ENCODE peak calls at places on chromosomes 16 and 17, in ten cellular contexts. B is neural progenitor cell, A is left lung, S is MM.1S, T is HCT116, U is prostate gland, Q is hepatocyte, V is brain microvascular endothelial cell, K is astrocyte, N is HFF-Myc. L is an unnamed sample.

GRCh38 chr16:47644166-47644565 is 183.0 kb downstream of the PHKB start:
- DNase-seq in B (no peak), A (no peak), S (no peak), T (no peak), U (no peak), Q (no peak), V (peak), K (peak), N (peak), L (peak)

GRCh38 chr17:83084621-83085056 is 5.2 kb downstream of the METRNL start:
- DNase-seq in B (no peak), A (peak), S (no peak), T (no peak), U (no peak), Q (no peak), V (no peak), K (no peak), N (no peak), L (no peak)

GRCh38 chr16:50942143-50942542 is 200.3 kb downstream of the CYLD start:
- DNase-seq in B (no peak), A (no peak), S (no peak), T (no peak), U (no peak), Q (no peak), V (no peak), K (no peak), N (no peak), L (no peak)

GRCh38 chr16:81077077-81077940 is at the start of gene C16orf46:
- DNase-seq in B (peak), A (peak), S (peak), T (peak), U (peak), Q (peak), V (peak), K (peak), N (peak), L (peak)

GRCh38 chr17:44969144-44969780 is 1.2 kb upstream of the C1QL1 start:
- DNase-seq in B (peak), A (no peak), S (no peak), T (no peak), U (no peak), Q (no peak), V (no peak), K (no peak), N (no peak), L (no peak)

GRCh38 chr17:32136856-32137255 is 5.4 kb upstream of the RHOT1 start:
- DNase-seq in B (no peak), A (no peak), S (no peak), T (no peak), U (no peak), Q (no peak), V (no peak), K (no peak), N (no peak), L (no peak)

GRCh38 chr17:41967141-41967920 is 736 bp downstream of the CNP start:
- DNase-seq in B (no peak), A (peak), S (peak), T (peak), U (no peak), Q (no peak), V (peak), K (no peak), N (no peak), L (peak)

GRCh38 chr17:49224198-49224996 is 6.2 kb downstream of the PHOSPHO1 start:
- DNase-seq in B (peak), A (peak), S (peak), T (no peak), U (peak), Q (peak), V (no peak), K (no peak), N (no peak), L (no peak)

GRCh38 chr16:27174007-27174406 is 29.3 kb upstream of the KDM8 start:
- DNase-seq in B (no peak), A (no peak), S (peak), T (no peak), U (peak), Q (no peak), V (no peak), K (no peak), N (no peak), L (no peak)

GRCh38 chr17:41844971-41845370 is 7.3 kb downstream of the KLHL10 start:
- DNase-seq in B (no peak), A (no peak), S (no peak), T (no peak), U (no peak), Q (no peak), V (no peak), K (peak), N (no peak), L (no peak)

GRCh38 chr17:27530791-27531391 is 74.6 kb downstream of the KSR1 start:
- DNase-seq in B (no peak), A (peak), S (no peak), T (no peak), U (no peak), Q (peak), V (no peak), K (peak), N (no peak), L (no peak)

GRCh38 chr17:6162216-6162615 is 92.0 kb downstream of the WSCD1 start:
- DNase-seq in B (peak), A (no peak), S (no peak), T (no peak), U (no peak), Q (no peak), V (no peak), K (no peak), N (no peak), L (no peak)

GRCh38 chr16:67216612-67217490 is 10.1 kb upstream of the TMEM208 start:
- DNase-seq in B (no peak), A (peak), S (no peak), T (no peak), U (no peak), Q (no peak), V (no peak), K (no peak), N (no peak), L (no peak)

GRCh38 chr16:21584817-21585216 is 14.6 kb upstream of the METTL9 start:
- DNase-seq in B (no peak), A (no peak), S (no peak), T (no peak), U (no peak), Q (no peak), V (no peak), K (no peak), N (no peak), L (no peak)

GRCh38 chr16:71262391-71262790 is 26.8 kb downstream of the CMTR2 start:
- DNase-seq in B (no peak), A (no peak), S (no peak), T (no peak), U (no peak), Q (no peak), V (no peak), K (no peak), N (no peak), L (no peak)

GRCh38 chr17:77864234-77865108 is 94.0 kb upstream of the TNRC6C start:
- DNase-seq in B (no peak), A (peak), S (peak), T (no peak), U (no peak), Q (no peak), V (no peak), K (no peak), N (no peak), L (no peak)

GRCh38 chr16:2824626-2825025 is 5.5 kb upstream of the ZG16B start:
- DNase-seq in B (no peak), A (no peak), S (no peak), T (no peak), U (no peak), Q (no peak), V (no peak), K (no peak), N (no peak), L (no peak)

GRCh38 chr17:8563981-8564602 is 66.4 kb downstream of the MYH10 start:
- DNase-seq in B (no peak), A (no peak), S (no peak), T (no peak), U (no peak), Q (no peak), V (no peak), K (peak), N (peak), L (peak)

GRCh38 chr17:37488607-37489196 is 989 bp upstream of the DUSP14 start:
- DNase-seq in B (peak), A (peak), S (peak), T (peak), U (peak), Q (peak), V (peak), K (peak), N (no peak), L (peak)

GRCh38 chr17:61469474-61469873 is 17.3 kb downstream of the TBX4 start:
- DNase-seq in B (no peak), A (peak), S (no peak), T (no peak), U (no peak), Q (no peak), V (no peak), K (no peak), N (no peak), L (no peak)

GRCh38 chr17:59844884-59845594 is 47.7 kb downstream of the TUBD1 start:
- DNase-seq in B (no peak), A (no peak), S (no peak), T (no peak), U (no peak), Q (peak), V (peak), K (peak), N (no peak), L (peak)

GRCh38 chr17:30808785-30809286 is 15.7 kb downstream of the CRLF3 start:
- DNase-seq in B (no peak), A (no peak), S (peak), T (no peak), U (no peak), Q (no peak), V (no peak), K (no peak), N (no peak), L (no peak)

GRCh38 chr17:49691086-49691676 is 13.3 kb upstream of the SPOP start:
- DNase-seq in B (no peak), A (no peak), S (no peak), T (no peak), U (no peak), Q (peak), V (peak), K (peak), N (no peak), L (peak)

GRCh38 chr16:894841-895240 is 75.9 kb downstream of the LMF1 start:
- DNase-seq in B (no peak), A (no peak), S (no peak), T (no peak), U (no peak), Q (no peak), V (no peak), K (no peak), N (no peak), L (no peak)

DNA sequence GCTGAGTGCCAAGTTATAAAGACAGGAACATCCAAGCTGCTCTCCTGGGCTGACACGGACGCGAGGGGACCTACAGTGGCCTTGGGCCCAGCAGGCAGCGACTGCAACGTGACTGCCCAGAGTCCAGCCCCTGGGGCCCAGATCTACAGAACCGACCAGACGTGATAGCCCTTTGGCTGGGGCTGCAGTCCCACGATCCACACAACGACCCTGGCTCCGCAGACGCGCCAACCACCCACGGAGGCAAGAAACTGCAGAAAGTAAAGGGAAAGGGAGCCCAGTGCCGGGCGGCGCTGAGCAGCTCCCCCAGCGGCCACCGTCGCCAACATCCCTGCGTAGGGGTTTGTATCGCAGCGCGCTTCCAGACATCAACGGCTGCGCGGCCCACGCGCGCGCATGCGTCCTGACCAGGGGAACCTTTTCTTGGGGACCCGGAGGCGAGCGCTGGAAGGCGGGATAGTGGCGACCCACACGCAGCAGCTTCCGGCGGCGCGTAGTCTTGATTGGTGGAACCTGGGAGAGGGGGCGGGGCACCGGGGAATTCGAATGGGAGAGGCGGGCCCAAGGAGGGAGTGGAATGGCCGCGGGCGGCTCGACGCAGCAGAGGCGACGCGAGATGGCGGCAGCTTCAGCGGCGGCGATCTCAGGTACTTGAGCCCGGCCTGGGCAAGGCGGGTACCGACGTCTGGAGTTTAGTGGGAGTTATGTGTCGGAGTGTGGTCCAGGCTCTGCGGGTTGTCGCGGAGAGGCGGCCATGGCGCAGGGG is at the start of gene KIF22:
- DNase-seq in B (peak), A (peak), S (peak), T (peak), U (peak), Q (peak), V (peak), K (peak), N (peak), L (peak)
- TF ChIP-seq CTCF in B (peak), A (peak), S (peak), T (peak), U (peak), Q (peak), V (peak), K (peak), N (peak), L (peak)

GRCh38 chr16:88591577-88592021 is 21.4 kb downstream of the ZC3H18 start:
- DNase-seq in B (no peak), A (peak), S (peak), T (no peak), U (no peak), Q (no peak), V (no peak), K (peak), N (no peak), L (peak)
- H3K4me3 ChIP-seq in B (no peak), A (no peak), S (no peak), T (no peak), U (no peak), Q (no peak), V (no peak), K (no peak), N (no peak), L (no peak)

GRCh38 chr17:74859439-74860228 is at the start of gene GRIN2C:
- DNase-seq in B (peak), A (no peak), S (no peak), T (no peak), U (no peak), Q (peak), V (no peak), K (no peak), N (no peak), L (no peak)
- TF ChIP-seq CTCF in B (peak), A (peak), S (peak), T (no peak), U (no peak), Q (peak), V (peak), K (no peak), N (no peak), L (no peak)

DNA sequence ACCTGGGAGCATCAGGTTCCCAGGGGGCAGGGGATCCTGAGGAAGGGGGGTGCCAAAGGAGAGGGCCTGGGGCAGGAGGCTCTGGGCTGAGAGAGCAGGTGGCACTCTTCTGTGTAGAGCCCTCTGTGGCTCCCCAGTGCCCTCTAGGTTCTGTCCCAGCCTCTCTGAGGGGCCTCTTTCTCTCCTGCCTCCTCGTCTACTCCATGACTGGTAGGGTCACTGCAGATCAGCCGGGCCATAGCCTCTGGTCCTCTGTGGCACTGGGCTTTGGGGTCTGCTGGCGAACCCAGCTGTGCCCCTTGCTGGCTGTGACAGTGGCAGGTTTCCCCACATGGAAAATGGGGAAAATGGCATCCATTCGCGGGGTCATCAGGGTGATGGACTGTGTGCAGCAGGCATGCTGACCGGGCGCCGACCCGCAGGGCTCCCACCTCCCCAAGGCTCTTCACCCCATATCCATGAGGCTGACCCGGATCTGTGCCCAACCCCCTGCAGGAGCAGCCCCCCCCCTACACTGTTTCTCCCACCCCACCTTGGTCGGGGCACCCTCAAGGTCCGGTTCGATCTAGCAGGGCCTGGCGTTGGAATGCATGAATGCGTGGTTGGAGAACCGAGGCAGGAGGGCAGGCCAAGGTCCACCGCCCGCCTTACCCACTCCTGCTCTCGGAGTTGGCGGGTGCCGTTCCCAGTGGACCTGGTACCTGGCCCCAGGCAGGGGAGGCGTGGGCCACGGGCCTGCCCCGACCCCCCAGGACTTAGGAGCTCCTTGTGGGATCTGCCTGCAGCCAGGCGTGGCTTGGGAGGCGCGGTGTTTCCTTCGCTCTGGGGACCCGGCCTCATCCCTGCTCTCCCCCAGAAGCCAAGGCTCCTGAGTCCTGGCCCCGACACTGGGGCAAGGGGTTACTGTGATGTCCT is 6.5 kb downstream of the GLIS2 start:
- DNase-seq in B (no peak), A (no peak), S (no peak), T (no peak), U (no peak), Q (no peak), V (no peak), K (no peak), N (no peak), L (no peak)
- H3K4me3 ChIP-seq in B (no peak), A (no peak), S (no peak), T (no peak), U (no peak), Q (no peak), V (no peak), K (no peak), N (no peak), L (no peak)

GRCh38 chr16:87881327-87882200 is 12.3 kb upstream of the SLC7A5 start:
- DNase-seq in B (no peak), A (no peak), S (no peak), T (no peak), U (no peak), Q (no peak), V (no peak), K (no peak), N (no peak), L (no peak)
- TF ChIP-seq CTCF in B (no peak), A (no peak), S (no peak), T (no peak), U (no peak), Q (no peak), V (no peak), K (no peak), N (no peak), L (no peak)

DNA sequence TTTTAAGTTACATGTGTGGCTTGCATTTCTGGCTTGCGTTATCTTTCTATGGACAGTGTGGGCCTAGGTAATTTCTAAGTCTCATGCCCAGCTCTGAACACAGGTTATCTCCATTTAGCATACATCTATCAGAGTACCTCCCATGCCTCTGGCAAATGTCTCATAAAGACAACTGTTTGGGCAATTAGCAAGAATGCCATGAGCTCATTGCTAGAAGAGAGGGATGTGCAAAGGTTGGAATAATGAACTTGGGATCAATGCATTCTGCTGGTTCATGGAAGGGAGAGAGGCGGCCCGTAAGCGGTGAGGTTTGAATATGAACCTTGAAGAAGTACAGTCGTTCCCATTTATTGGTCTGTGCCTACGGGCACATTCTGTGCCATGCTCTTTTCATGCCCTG is 14.4 kb downstream of the SYT17 start:
- DNase-seq in B (no peak), A (no peak), S (no peak), T (no peak), U (no peak), Q (no peak), V (no peak), K (no peak), N (no peak), L (no peak)
- H3K4me3 ChIP-seq in B (no peak), A (no peak), S (no peak), T (no peak), U (no peak), Q (no peak), V (no peak), K (no peak), N (no peak), L (no peak)

GRCh38 chr16:78413651-78414050 is 314.2 kb downstream of the WWOX start:
- DNase-seq in B (no peak), A (no peak), S (no peak), T (no peak), U (no peak), Q (no peak), V (no peak), K (no peak), N (no peak), L (no peak)
- TF ChIP-seq CTCF in B (no peak), A (no peak), S (no peak), T (no peak), U (no peak), Q (no peak), V (no peak), K (no peak), N (no peak), L (no peak)

GRCh38 chr17:64498308-64499203 is 1.7 kb upstream of the POLG2 start:
- DNase-seq in B (peak), A (no peak), S (no peak), T (no peak), U (no peak), Q (no peak), V (no peak), K (no peak), N (no peak), L (peak)
- H3K4me3 ChIP-seq in B (no peak), A (no peak), S (peak), T (no peak), U (no peak), Q (no peak), V (no peak), K (no peak), N (no peak), L (no peak)

DNA sequence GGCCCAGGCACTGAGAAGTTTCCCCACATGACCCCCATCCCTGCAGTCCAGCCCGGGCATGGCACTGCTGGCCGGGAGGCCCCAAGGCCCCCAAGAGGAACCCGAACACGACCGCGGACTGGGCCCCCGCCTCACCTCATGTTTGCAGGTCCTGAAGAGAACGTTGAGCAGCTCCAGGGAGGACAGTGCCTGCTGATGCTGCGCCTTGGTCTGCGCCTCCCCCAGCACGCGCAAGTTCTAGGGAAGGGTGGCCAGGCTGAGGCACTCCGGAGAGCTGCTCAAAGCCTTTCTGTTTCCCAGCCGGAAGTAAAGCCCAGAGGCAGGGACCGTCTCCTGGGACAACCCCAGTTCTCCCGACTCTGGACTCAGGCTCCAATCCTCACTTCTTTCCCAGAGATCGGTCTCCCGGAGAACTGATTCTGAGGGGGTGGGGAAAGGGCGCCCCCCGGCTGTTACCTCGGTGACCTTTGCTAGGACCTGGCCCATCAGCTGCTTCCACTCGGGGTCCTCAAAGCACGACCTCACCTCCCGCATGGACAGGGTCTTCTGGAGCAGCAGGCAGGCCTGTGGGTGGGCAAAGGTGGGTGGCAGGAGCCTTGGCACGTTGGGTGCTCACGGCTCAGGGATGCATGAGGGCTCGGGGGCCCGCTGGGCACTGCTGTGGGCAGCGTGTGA is 13.7 kb downstream of the MYBBP1A start:
- DNase-seq in B (no peak), A (peak), S (no peak), T (no peak), U (no peak), Q (no peak), V (no peak), K (no peak), N (no peak), L (no peak)
- TF ChIP-seq CTCF in B (peak), A (no peak), S (no peak), T (no peak), U (no peak), Q (no peak), V (no peak), K (no peak), N (no peak), L (no peak)